ENCODE peak calls at places on chromosomes 16 and 17, in six cellular contexts. B, V, Z, G, S and X are unnamed samples.

GRCh38 chr17:17836818-17837379 is at the start of gene SREBF1:
- DNase-seq in B (no peak), Z (no peak), G (peak; percentile 27), S (peak; percentile 46), V (peak; percentile 95), X (no peak)

GRCh38 chr17:74305865-74306654 is 20.0 kb upstream of the KIF19 start:
- DNase-seq in Z (no peak), B (no peak), V (peak; percentile 60), G (no peak), S (no peak), X (no peak)

GRCh38 chr17:44367626-44368025 is 4.0 kb upstream of the FAM171A2 start:
- DNase-seq in V (no peak), B (no peak), G (no peak), Z (no peak), S (no peak), X (no peak)

GRCh38 chr17:9938764-9939163 is 33.7 kb upstream of the RCVRN start:
- DNase-seq in G (no peak), B (no peak), Z (no peak), V (no peak), S (no peak), X (no peak)

GRCh38 chr17:50841949-50842354 is 6.6 kb downstream of the WFIKKN2 start:
- DNase-seq in S (peak; percentile 43), G (peak; percentile 60), Z (peak; percentile 62), B (peak; percentile 78), V (peak; percentile 92), X (no peak)

GRCh38 chr16:68382296-68382718 is 66.0 kb downstream of the SMPD3 start:
- DNase-seq in G (no peak), B (no peak), V (peak; percentile 68), Z (no peak), S (no peak), X (no peak)

GRCh38 chr17:39462644-39463375 is 1.5 kb downstream of the CDK12 start:
- DNase-seq in Z (no peak), B (peak; percentile 64), V (peak; percentile 19), G (no peak), S (no peak), X (no peak)

GRCh38 chr16:88613293-88613692 is 25.1 kb upstream of the IL17C start:
- DNase-seq in S (peak; percentile 8), V (no peak), B (no peak), G (no peak), Z (no peak), X (no peak)

GRCh38 chr17:64437944-64438525 is 10.9 kb upstream of the MILR1 start:
- DNase-seq in Z (no peak), V (no peak), B (no peak), S (no peak), G (no peak), X (no peak)

GRCh38 chr17:17118399-17118798 is 76.1 kb downstream of the MPRIP start:
- DNase-seq in G (no peak), B (no peak), V (no peak), Z (no peak), S (no peak), X (no peak)

GRCh38 chr16:67432491-67432890 is 1.6 kb downstream of the HSD11B2 start:
- DNase-seq in B (no peak), S (no peak), V (no peak), Z (no peak), G (no peak), X (no peak)

GRCh38 chr17:10790491-10791401 is 13.2 kb downstream of the TMEM238L start:
- DNase-seq in S (no peak), G (no peak), V (no peak), Z (no peak), B (no peak), X (peak; percentile 84)

GRCh38 chr17:31582151-31582907 is 190.9 kb downstream of the RAB11FIP4 start:
- DNase-seq in V (no peak), Z (no peak), B (peak; percentile 85), G (peak; percentile 29), S (no peak), X (no peak)

GRCh38 chr16:68802190-68802589 is 41.1 kb upstream of the TANGO6 start:
- DNase-seq in B (no peak), G (peak; percentile 84), S (peak; percentile 35), Z (peak; percentile 87), V (no peak), X (no peak)

GRCh38 chr17:42979511-42980273 is at the start of gene PTGES3L:
- DNase-seq in B (peak; percentile 83), S (no peak), G (peak; percentile 33), V (peak; percentile 84), Z (no peak), X (no peak)

GRCh38 chr16:86798247-86799041 is 220.1 kb downstream of the FOXL1 start:
- DNase-seq in S (no peak), G (no peak), V (no peak), Z (peak; percentile 36), B (no peak), X (no peak)

GRCh38 chr17:55702150-55702549 is 20.5 kb downstream of the TMEM100 start:
- DNase-seq in Z (no peak), V (no peak), G (no peak), S (no peak), B (no peak), X (no peak)

GRCh38 chr17:1627219-1627986 is 1.2 kb downstream of the SLC43A2 start:
- DNase-seq in Z (no peak), B (peak; percentile 72), V (peak; percentile 56), S (no peak), G (no peak), X (no peak)

GRCh38 chr17:1629647-1630310 is 1.1 kb upstream of the SLC43A2 start:
- DNase-seq in Z (peak; percentile 31), V (peak; percentile 85), S (no peak), G (no peak), B (peak; percentile 83), X (no peak)

GRCh38 chr17:1630662-1631061 is 2.0 kb upstream of the SLC43A2 start:
- DNase-seq in G (no peak), B (no peak), V (no peak), Z (no peak), S (no peak), X (no peak)

GRCh38 chr17:1627987-1628855 is at the start of gene SLC43A2:
- DNase-seq in B (peak; percentile 87), V (peak; percentile 95), S (peak; percentile 47), Z (peak; percentile 56), G (peak; percentile 56), X (no peak)

DNA sequence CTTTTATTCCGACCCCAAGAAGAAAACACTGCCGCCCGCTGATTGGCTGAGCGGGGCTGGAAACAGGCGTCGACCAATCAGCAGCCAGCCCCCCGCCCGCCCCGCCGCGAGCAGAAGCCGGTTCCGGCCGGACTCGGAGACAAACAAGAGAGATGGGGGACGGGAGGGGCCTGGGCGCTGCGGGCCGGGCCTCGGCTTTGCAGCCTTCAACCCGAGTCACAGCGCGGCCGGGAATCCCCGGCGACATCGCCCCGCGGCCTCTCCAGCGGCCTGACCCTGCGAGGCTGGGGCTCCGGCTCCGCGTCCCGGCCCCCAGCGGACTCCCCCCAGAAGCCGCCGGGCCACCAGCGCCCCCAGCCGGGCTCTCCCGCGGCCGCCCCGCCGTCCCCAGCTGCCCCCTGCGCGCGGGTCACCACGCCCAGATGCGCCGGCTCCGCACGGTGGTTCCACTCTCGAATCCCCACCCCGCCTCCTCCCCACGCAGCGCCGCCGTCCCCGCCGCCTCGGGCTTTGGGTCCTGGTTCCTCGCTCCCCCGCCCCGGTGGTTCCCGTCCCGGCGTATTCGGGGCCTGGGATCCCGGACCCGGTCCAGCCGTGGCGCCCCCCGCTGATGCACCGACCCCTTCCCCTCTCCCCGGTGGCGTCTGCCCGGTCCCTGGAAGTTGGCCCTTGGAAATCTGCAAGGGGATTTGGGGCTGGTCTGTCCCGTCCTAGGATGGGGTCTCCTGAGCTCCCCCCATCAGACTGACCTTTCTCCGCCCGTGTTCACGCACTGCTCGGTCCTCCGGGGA is 417 bp upstream of the SLC43A2 start:
- DNase-seq in V (peak; percentile 98), S (peak; percentile 74), Z (peak; percentile 77), G (peak; percentile 93), B (peak; percentile 96), X (no peak)
- TF ChIP-seq CTCF in V (peak; percentile 39), S (no peak), Z (no peak), G (no peak), B (peak; percentile 40), X (peak; percentile 36)

DNA sequence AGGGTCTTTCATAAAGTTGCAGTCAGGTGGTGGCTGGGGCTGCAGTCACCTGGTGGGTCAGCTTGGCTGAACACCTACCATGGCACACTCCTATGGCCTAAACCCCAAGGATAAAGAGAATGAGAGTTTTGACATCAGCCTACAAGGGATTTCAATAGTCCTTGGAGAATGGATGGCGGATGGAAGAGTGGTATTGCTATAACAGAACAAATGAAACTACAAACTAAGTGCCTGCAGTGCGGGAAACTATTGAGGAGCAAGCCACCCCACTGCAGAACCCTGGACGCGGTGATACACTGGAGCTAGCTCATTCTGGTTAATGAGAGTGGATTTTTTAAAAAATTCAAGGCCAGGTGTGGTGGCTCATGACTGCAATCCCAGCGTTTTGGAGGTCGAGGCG is 3.0 kb upstream of the PRPSAP2 start:
- DNase-seq in V (no peak), S (no peak), Z (no peak), G (no peak), B (peak; percentile 31), X (no peak)
- H3K4me3 ChIP-seq in V (peak overlapping the region; percentile 54), S (peak overlapping the region; percentile 59), Z (no peak overlapping the region), G (no peak overlapping the region), B (peak overlapping the region; percentile 86), X (peak overlapping the region; percentile 75)

GRCh38 chr17:57653279-57653678 is 91.8 kb downstream of the CCDC182 start:
- DNase-seq in S (no peak), G (no peak), B (no peak), Z (no peak), V (no peak), X (no peak)
- TF ChIP-seq CTCF in S (no peak), G (no peak), B (no peak), Z (no peak), V (no peak), X (no peak)

GRCh38 chr16:82152192-82152591 is 17.8 kb downstream of the MPHOSPH6 start:
- DNase-seq in Z (no peak), V (no peak), S (no peak), B (no peak), G (no peak), X (no peak)

GRCh38 chr16:82160226-82160625 is 9.8 kb downstream of the MPHOSPH6 start:
- DNase-seq in G (no peak), B (no peak), Z (no peak), V (no peak), S (no peak), X (no peak)

GRCh38 chr16:82152641-82153094 is 17.4 kb downstream of the MPHOSPH6 start:
- DNase-seq in V (no peak), Z (peak; percentile 42), G (no peak), B (no peak), S (no peak), X (peak; percentile 99)

GRCh38 chr16:82157836-82158235 is 12.2 kb downstream of the MPHOSPH6 start:
- DNase-seq in V (no peak), S (no peak), B (no peak), Z (no peak), G (no peak), X (no peak)

GRCh38 chr16:82156761-82157654 is 13.0 kb downstream of the MPHOSPH6 start:
- DNase-seq in V (no peak), S (no peak), G (no peak), B (no peak), Z (peak; percentile 75), X (no peak)
- H3K4me3 ChIP-seq in V (no peak overlapping the region), S (no peak overlapping the region), G (no peak overlapping the region), B (no peak overlapping the region), Z (no peak overlapping the region), X (no peak overlapping the region)

GRCh38 chr16:60203525-60204124 is 1469.5 kb upstream of the GOT2 start:
- DNase-seq in Z (peak; percentile 27), V (peak; percentile 61), S (no peak), B (no peak), G (no peak), X (no peak)
- TF ChIP-seq CTCF in Z (peak; percentile 34), V (peak; percentile 60), S (peak; percentile 62), B (peak; percentile 9), G (peak; percentile 61), X (peak; percentile 54)

GRCh38 chr17:15649861-15650391 is 30.4 kb upstream of the FBXW10B start:
- DNase-seq in S (peak; percentile 79), Z (peak; percentile 62), V (no peak), G (peak; percentile 24), B (peak; percentile 78), X (peak; percentile 28)
- H3K4me3 ChIP-seq in S (peak overlapping the region; percentile 88), Z (peak overlapping the region; percentile 85), V (no peak overlapping the region), G (peak overlapping the region; percentile 80), B (peak overlapping the region; percentile 71), X (peak overlapping the region; percentile 51)